ENCODE peak calls at places on chromosomes 11 and 22, in four cellular contexts. One of them, this sample, is unnamed.

GRCh38 chr11:41943671-41944070 is 484.2 kb upstream of the LRRC4C start:
- DNase-seq in GOT3: no peak
- DNase-seq in HCT116: no peak
- DNase-seq in activated CD4-positive, CD25-positive, alpha-beta regulatory T cell: no peak
- DNase-seq in this sample: no peak

GRCh38 chr11:47538741-47539575 is 14.0 kb downstream of the CELF1 start:
- DNase-seq in GOT3: no peak
- DNase-seq in HCT116: no peak
- DNase-seq in activated CD4-positive, CD25-positive, alpha-beta regulatory T cell: no peak
- DNase-seq in this sample: no peak

GRCh38 chr11:27618591-27618990 is 81.7 kb downstream of the BDNF start:
- DNase-seq in GOT3: no peak
- DNase-seq in HCT116: no peak
- DNase-seq in activated CD4-positive, CD25-positive, alpha-beta regulatory T cell: no peak
- DNase-seq in this sample: no peak

GRCh38 chr11:60625262-60625661 is 74.2 kb upstream of the MS4A8 start:
- DNase-seq in GOT3: no peak
- DNase-seq in HCT116: peak; percentile 53
- DNase-seq in activated CD4-positive, CD25-positive, alpha-beta regulatory T cell: no peak
- DNase-seq in this sample: no peak

GRCh38 chr22:20080776-20081654 is 974 bp downstream of the DGCR8 start:
- DNase-seq in GOT3: no peak
- DNase-seq in HCT116: no peak
- DNase-seq in activated CD4-positive, CD25-positive, alpha-beta regulatory T cell: no peak
- DNase-seq in this sample: no peak

GRCh38 chr11:129368889-129369672 is 6.6 kb upstream of the BARX2 start:
- DNase-seq in GOT3: no peak
- DNase-seq in HCT116: no peak
- DNase-seq in activated CD4-positive, CD25-positive, alpha-beta regulatory T cell: no peak
- DNase-seq in this sample: no peak

GRCh38 chr22:19760652-19761002 is at the start of gene TBX1:
- DNase-seq in GOT3: no peak
- DNase-seq in HCT116: no peak
- DNase-seq in activated CD4-positive, CD25-positive, alpha-beta regulatory T cell: no peak
- DNase-seq in this sample: no peak

GRCh38 chr11:36702330-36703054 is 104.5 kb upstream of the RAG2 start:
- DNase-seq in GOT3: no peak
- DNase-seq in HCT116: peak; percentile 66
- DNase-seq in activated CD4-positive, CD25-positive, alpha-beta regulatory T cell: no peak
- DNase-seq in this sample: peak; percentile 10

GRCh38 chr11:134261626-134262488 is 8.5 kb downstream of the ACAD8 start:
- DNase-seq in GOT3: no peak
- DNase-seq in HCT116: peak; percentile 6
- DNase-seq in activated CD4-positive, CD25-positive, alpha-beta regulatory T cell: no peak
- DNase-seq in this sample: no peak

GRCh38 chr22:39183991-39184585 is 31.6 kb upstream of the CBX7 start:
- DNase-seq in GOT3: no peak
- DNase-seq in HCT116: peak; percentile 27
- DNase-seq in activated CD4-positive, CD25-positive, alpha-beta regulatory T cell: no peak
- DNase-seq in this sample: peak; percentile 39

GRCh38 chr11:71086687-71087258 is 165.6 kb downstream of the SHANK2 start:
- DNase-seq in GOT3: no peak
- DNase-seq in HCT116: no peak
- DNase-seq in activated CD4-positive, CD25-positive, alpha-beta regulatory T cell: no peak
- DNase-seq in this sample: no peak

GRCh38 chr22:46147471-46148267 is 2.7 kb upstream of the PPARA start:
- DNase-seq in GOT3: no peak
- DNase-seq in HCT116: no peak
- DNase-seq in activated CD4-positive, CD25-positive, alpha-beta regulatory T cell: no peak
- DNase-seq in this sample: no peak

GRCh38 chr11:1473011-1473628 is 13.5 kb downstream of the MOB2 start:
- DNase-seq in GOT3: no peak
- DNase-seq in HCT116: no peak
- DNase-seq in activated CD4-positive, CD25-positive, alpha-beta regulatory T cell: no peak
- DNase-seq in this sample: no peak

GRCh38 chr11:57978686-57979531 is 44.8 kb upstream of the OR9Q1 start:
- DNase-seq in GOT3: no peak
- DNase-seq in HCT116: no peak
- DNase-seq in activated CD4-positive, CD25-positive, alpha-beta regulatory T cell: no peak
- DNase-seq in this sample: no peak

GRCh38 chr11:133935551-133935910 is 21.2 kb downstream of the IGSF9B start:
- DNase-seq in GOT3: no peak
- DNase-seq in HCT116: no peak
- DNase-seq in activated CD4-positive, CD25-positive, alpha-beta regulatory T cell: no peak
- DNase-seq in this sample: no peak

GRCh38 chr11:96155627-96156378 is 187.2 kb downstream of the MAML2 start:
- DNase-seq in GOT3: peak; percentile 12
- DNase-seq in HCT116: peak; percentile 27
- DNase-seq in activated CD4-positive, CD25-positive, alpha-beta regulatory T cell: no peak
- DNase-seq in this sample: peak; percentile 14

GRCh38 chr11:68213135-68213515 is at the start of gene KMT5B:
- DNase-seq in GOT3: no peak
- DNase-seq in HCT116: peak; percentile 12
- DNase-seq in activated CD4-positive, CD25-positive, alpha-beta regulatory T cell: peak; percentile 40
- DNase-seq in this sample: peak; percentile 49

GRCh38 chr11:76238551-76238950 is 32.2 kb upstream of the WNT11 start:
- DNase-seq in GOT3: no peak
- DNase-seq in HCT116: no peak
- DNase-seq in activated CD4-positive, CD25-positive, alpha-beta regulatory T cell: no peak
- DNase-seq in this sample: no peak

GRCh38 chr11:68827733-68828132 is 14.0 kb downstream of the CPT1A start:
- DNase-seq in GOT3: no peak
- DNase-seq in HCT116: no peak
- DNase-seq in activated CD4-positive, CD25-positive, alpha-beta regulatory T cell: no peak
- DNase-seq in this sample: no peak

GRCh38 chr11:12281571-12282478 is 95.5 kb upstream of the PARVA start:
- DNase-seq in GOT3: peak; percentile 10
- DNase-seq in HCT116: peak; percentile 58
- DNase-seq in activated CD4-positive, CD25-positive, alpha-beta regulatory T cell: peak; percentile 39
- DNase-seq in this sample: peak; percentile 65

GRCh38 chr11:121508449-121508848 is 55.7 kb upstream of the SORL1-AS1 start:
- DNase-seq in GOT3: no peak
- DNase-seq in HCT116: no peak
- DNase-seq in activated CD4-positive, CD25-positive, alpha-beta regulatory T cell: no peak
- DNase-seq in this sample: peak; percentile 71

GRCh38 chr11:102560555-102561011 is 30.0 kb upstream of the MMP7 start:
- DNase-seq in GOT3: no peak
- DNase-seq in HCT116: no peak
- DNase-seq in activated CD4-positive, CD25-positive, alpha-beta regulatory T cell: no peak
- DNase-seq in this sample: no peak

GRCh38 chr22:22752199-22752555 is 107.8 kb downstream of the GGTLC2 start:
- DNase-seq in GOT3: no peak
- DNase-seq in HCT116: no peak
- DNase-seq in activated CD4-positive, CD25-positive, alpha-beta regulatory T cell: no peak
- DNase-seq in this sample: no peak

GRCh38 chr11:57363681-57364080 is 17.3 kb downstream of the PRG3 start:
- DNase-seq in GOT3: no peak
- DNase-seq in HCT116: no peak
- DNase-seq in activated CD4-positive, CD25-positive, alpha-beta regulatory T cell: no peak
- DNase-seq in this sample: no peak

GRCh38 chr11:45773271-45774022 is 31.5 kb upstream of the SLC35C1 start:
- DNase-seq in GOT3: no peak
- DNase-seq in HCT116: no peak
- DNase-seq in activated CD4-positive, CD25-positive, alpha-beta regulatory T cell: no peak
- DNase-seq in this sample: no peak

GRCh38 chr11:124108158-124108557 is 7.1 kb upstream of the VWA5A start:
- DNase-seq in GOT3: no peak
- DNase-seq in HCT116: peak; percentile 22
- DNase-seq in activated CD4-positive, CD25-positive, alpha-beta regulatory T cell: no peak
- DNase-seq in this sample: no peak

GRCh38 chr11:123977731-123978347 is at the start of gene OR10S1:
- DNase-seq in GOT3: no peak
- DNase-seq in HCT116: peak; percentile 48
- DNase-seq in activated CD4-positive, CD25-positive, alpha-beta regulatory T cell: no peak
- DNase-seq in this sample: no peak

GRCh38 chr11:45994421-45995341 is 72.2 kb downstream of the LARGE2 start:
- DNase-seq in GOT3: no peak
- DNase-seq in HCT116: no peak
- DNase-seq in activated CD4-positive, CD25-positive, alpha-beta regulatory T cell: no peak
- DNase-seq in this sample: no peak

This sample was measured in substantia nigra.